ENCODE peak calls at places on chromosome X, in four cellular contexts. One of them, this sample, is unnamed.

GRCh38 chrX:48487362-48487785 is 11.4 kb downstream of the FTSJ1 start:
- DNase-seq in activated T-cell treated with anti-CD3 and anti-CD28 coated beads, Interleukin-2, amount 50 U/mL, for 72 hours: no peak
- DNase-seq in Calu3: peak
- DNase-seq in SW480: peak
- DNase-seq in this sample: no peak

GRCh38 chrX:125378205-125378604 is 58.5 kb downstream of the TEX13C start:
- DNase-seq in activated T-cell treated with anti-CD3 and anti-CD28 coated beads, Interleukin-2, amount 50 U/mL, for 72 hours: no peak
- DNase-seq in Calu3: no peak
- DNase-seq in SW480: no peak
- DNase-seq in this sample: no peak

GRCh38 chrX:151031365-151031975 is 48.3 kb downstream of the HMGB3 start:
- DNase-seq in activated T-cell treated with anti-CD3 and anti-CD28 coated beads, Interleukin-2, amount 50 U/mL, for 72 hours: no peak
- DNase-seq in Calu3: no peak
- DNase-seq in SW480: no peak
- DNase-seq in this sample: no peak

GRCh38 chrX:40099046-40099968 is 1.5 kb upstream of the BCOR start:
- DNase-seq in activated T-cell treated with anti-CD3 and anti-CD28 coated beads, Interleukin-2, amount 50 U/mL, for 72 hours: peak
- DNase-seq in Calu3: peak
- DNase-seq in SW480: peak
- DNase-seq in this sample: no peak

GRCh38 chrX:119784747-119785446 is 6.5 kb downstream of the RPL39 start:
- DNase-seq in activated T-cell treated with anti-CD3 and anti-CD28 coated beads, Interleukin-2, amount 50 U/mL, for 72 hours: peak
- DNase-seq in Calu3: peak
- DNase-seq in SW480: no peak
- DNase-seq in this sample: peak

GRCh38 chrX:11952176-11952720 is 186.0 kb upstream of the FRMPD4 start:
- DNase-seq in activated T-cell treated with anti-CD3 and anti-CD28 coated beads, Interleukin-2, amount 50 U/mL, for 72 hours: no peak
- DNase-seq in Calu3: no peak
- DNase-seq in SW480: no peak
- DNase-seq in this sample: no peak

GRCh38 chrX:138791551-138791950 is 80.0 kb upstream of the FGF13 start:
- DNase-seq in activated T-cell treated with anti-CD3 and anti-CD28 coated beads, Interleukin-2, amount 50 U/mL, for 72 hours: no peak
- DNase-seq in Calu3: no peak
- DNase-seq in SW480: no peak
- DNase-seq in this sample: no peak

GRCh38 chrX:24672701-24673190 is 21.0 kb upstream of the POLA1 start:
- DNase-seq in activated T-cell treated with anti-CD3 and anti-CD28 coated beads, Interleukin-2, amount 50 U/mL, for 72 hours: no peak
- DNase-seq in Calu3: peak
- DNase-seq in SW480: no peak
- DNase-seq in this sample: no peak

GRCh38 chrX:49695276-49696180 is at the start of gene PAGE1:
- DNase-seq in activated T-cell treated with anti-CD3 and anti-CD28 coated beads, Interleukin-2, amount 50 U/mL, for 72 hours: no peak
- DNase-seq in Calu3: no peak
- DNase-seq in SW480: no peak
- DNase-seq in this sample: no peak

This sample was measured in cerebellar cortex.